ENCODE peak calls at places on chromosomes 16 and 17, in four cellular contexts. V is WTC11, U is NCI-H2081, C is Calu3. B is an unnamed sample.

GRCh38 chr16:10332301-10332700 is 53.6 kb upstream of the ATF7IP2 start:
- DNase-seq in V (no peak), C (no peak), U (no peak), B (no peak)

GRCh38 chr17:65387322-65387721 is 174.1 kb downstream of the AXIN2 start:
- DNase-seq in C (no peak), V (no peak), U (no peak), B (no peak)

GRCh38 chr16:29726845-29727379 is 18.9 kb downstream of the C16orf54 start:
- DNase-seq in V (no peak), U (no peak), C (no peak), B (no peak)

GRCh38 chr16:10594312-10594950 is 14.0 kb upstream of the EMP2 start:
- DNase-seq in V (no peak), U (no peak), C (peak), B (peak)

GRCh38 chr16:88939814-88940195 is 37.2 kb downstream of the CBFA2T3 start:
- DNase-seq in C (no peak), V (no peak), U (no peak), B (no peak)

GRCh38 chr17:55601874-55602364 is 90.7 kb upstream of the SMIM36 start:
- DNase-seq in C (peak), U (peak), V (peak), B (peak)

GRCh38 chr16:11320170-11320569 is 25.1 kb upstream of the RMI2 start:
- DNase-seq in V (no peak), C (no peak), U (no peak), B (no peak)

GRCh38 chr16:26645629-26646028 is 421.1 kb upstream of the C16orf82 start:
- DNase-seq in C (no peak), U (no peak), V (peak), B (peak)

GRCh38 chr17:47982091-47982617 is 11.2 kb downstream of the CDK5RAP3 start:
- DNase-seq in U (no peak), C (no peak), V (no peak), B (no peak)

GRCh38 chr16:81623365-81624102 is 155.6 kb upstream of the PLCG2 start:
- DNase-seq in V (peak), U (peak), C (peak), B (peak)

GRCh38 chr16:88069397-88070168 is 118.3 kb downstream of the BANP start:
- DNase-seq in V (no peak), C (no peak), U (no peak), B (no peak)

GRCh38 chr17:50909765-50910661 is 43.9 kb upstream of the TOB1 start:
- DNase-seq in V (no peak), C (no peak), U (no peak), B (no peak)

GRCh38 chr17:46822388-46822921 is 4.0 kb upstream of the WNT3 start:
- DNase-seq in U (no peak), V (peak), C (peak), B (no peak)

GRCh38 chr17:37818689-37819088 is 73.8 kb upstream of the HNF1B start:
- DNase-seq in U (peak), V (no peak), C (peak), B (peak)

GRCh38 chr16:84907575-84907974 is 87.8 kb downstream of the CRISPLD2 start:
- DNase-seq in C (no peak), V (no peak), U (no peak), B (no peak)

GRCh38 chr17:61846976-61847375 is 16.4 kb downstream of the BRIP1 start:
- DNase-seq in C (no peak), U (no peak), V (no peak), B (no peak)

GRCh38 chr17:82985973-82986372 is 93.4 kb upstream of the METRNL start:
- DNase-seq in C (no peak), U (no peak), V (peak), B (no peak)

GRCh38 chr17:77096570-77097214 is 44.1 kb upstream of the SEC14L1 start:
- DNase-seq in U (peak), C (no peak), V (no peak), B (peak)

GRCh38 chr17:48472485-48473281 is 42.7 kb upstream of the SKAP1 start:
- DNase-seq in C (peak), U (peak), V (no peak), B (peak)

GRCh38 chr16:1641261-1641660 is 29.1 kb downstream of the CRAMP1 start:
- DNase-seq in C (no peak), V (no peak), U (no peak), B (no peak)

GRCh38 chr16:86391486-86391885 is 118.8 kb upstream of the FOXF1 start:
- DNase-seq in V (no peak), U (no peak), C (no peak), B (no peak)

GRCh38 chr16:3480901-3481695 is 14.2 kb downstream of the C16orf90 start:
- DNase-seq in U (no peak), C (no peak), V (peak), B (no peak)

GRCh38 chr16:69535123-69536050 is 30.4 kb upstream of the NFAT5 start:
- DNase-seq in C (no peak), U (no peak), V (no peak), B (no peak)

GRCh38 chr17:33497623-33498022 is 204.5 kb upstream of the ASIC2 start:
- DNase-seq in U (no peak), V (no peak), C (no peak), B (no peak)

GRCh38 chr16:30049871-30050270 is 15.7 kb upstream of the ALDOA start:
- DNase-seq in U (no peak), V (no peak), C (no peak), B (no peak)

GRCh38 chr17:11441004-11441403 is 157.3 kb upstream of the DNAH9 start:
- DNase-seq in V (no peak), U (no peak), C (no peak), B (no peak)

GRCh38 chr16:48479955-48480354 is 94.7 kb upstream of the SIAH1 start:
- DNase-seq in V (no peak), U (no peak), C (no peak), B (no peak)

GRCh38 chr17:76268991-76269981 is 4.1 kb downstream of the UBALD2 start:
- DNase-seq in U (no peak), V (no peak), C (no peak), B (no peak)

GRCh38 chr16:48041861-48042435 is 113.8 kb downstream of the ABCC12 start:
- DNase-seq in U (peak), C (peak), V (peak), B (no peak)

GRCh38 chr16:86501989-86502855 is 8.1 kb upstream of the FOXF1 start:
- DNase-seq in V (no peak), U (no peak), C (no peak), B (no peak)

GRCh38 chr16:74842413-74842812 is 67.8 kb upstream of the FA2H start:
- DNase-seq in C (no peak), U (no peak), V (no peak), B (no peak)

GRCh38 chr16:81181013-81181720 is 57.3 kb upstream of the BCO1 start:
- DNase-seq in V (peak), C (peak), U (no peak), B (peak)

GRCh38 chr17:4573682-4574081 is 10.6 kb upstream of the SMTNL2 start:
- DNase-seq in V (no peak), C (no peak), U (no peak), B (no peak)

GRCh38 chr17:77317091-77317519 is 176.3 kb downstream of the SEC14L1 start:
- DNase-seq in C (no peak), U (no peak), V (no peak), B (no peak)

GRCh38 chr17:4944163-4944553 is 4.1 kb downstream of the RNF167 start:
- DNase-seq in V (no peak), U (no peak), C (no peak), B (no peak)

GRCh38 chr16:20040011-20040410 is 33.7 kb downstream of the GPR139 start:
- DNase-seq in C (no peak), U (no peak), V (no peak), B (no peak)

GRCh38 chr16:23754594-23755483 is at the start of gene CHP2:
- DNase-seq in C (peak), V (peak), U (no peak), B (no peak)

GRCh38 chr17:3659541-3660111 is 8.8 kb downstream of the TAX1BP3 start:
- DNase-seq in C (peak), V (no peak), U (no peak), B (peak)

GRCh38 chr17:75525806-75526554 is 483 bp downstream of the LLGL2 start:
- DNase-seq in V (peak), C (peak), U (no peak), B (peak)

GRCh38 chr16:7703661-7704060 is 371.0 kb downstream of the RBFOX1 start:
- DNase-seq in C (no peak), V (no peak), U (no peak), B (no peak)